ENCODE peak calls at places on chromosomes 7 and 10, in ten cellular contexts. F, U, I, Y, P, Q, L, V, X and O are unnamed samples.
A peak's percentile ranks its signal among the peaks of the same experiment; 100 is the strongest.

GRCh38 chr10:79380918-79381775 is 33.9 kb downstream of the PPIF start:
- DNase-seq in P (no peak), V (no peak), Y (peak; percentile 5), U (no peak), I (no peak), X (no peak), L (no peak), F (no peak), Q (no peak), O (no peak)

GRCh38 chr10:87957702-87958101 is 94.3 kb downstream of the PTEN start:
- DNase-seq in X (no peak), Q (no peak), Y (no peak), F (no peak), I (no peak), V (no peak), P (no peak), L (no peak), U (no peak), O (no peak)

GRCh38 chr10:547591-548081 is 141.8 kb downstream of the DIP2C start:
- DNase-seq in I (no peak), P (no peak), F (no peak), X (no peak), Y (no peak), Q (no peak), U (no peak), V (no peak), L (no peak), O (no peak)

GRCh38 chr7:70455925-70456324 is 676.0 kb upstream of the GALNT17 start:
- DNase-seq in Y (no peak), P (no peak), V (no peak), F (no peak), Q (no peak), L (no peak), X (no peak), I (no peak), U (no peak), O (no peak)

GRCh38 chr10:112491144-112491543 is 44.1 kb downstream of the VTI1A start:
- DNase-seq in L (peak; percentile 48), U (peak; percentile 1), Q (no peak), I (no peak), V (no peak), F (no peak), X (peak; percentile 1), P (no peak), Y (no peak), O (no peak)

GRCh38 chr7:101138149-101138870 is 11.4 kb downstream of the SERPINE1 start:
- DNase-seq in Q (peak; percentile 68), F (peak; percentile 69), U (peak; percentile 98), Y (peak; percentile 80), X (peak; percentile 90), P (peak; percentile 99), V (peak; percentile 73), I (peak; percentile 66), L (peak; percentile 98), O (peak; percentile 91)

GRCh38 chr7:55288070-55288824 is 76.9 kb upstream of the LANCL2 start:
- DNase-seq in Y (no peak), U (no peak), I (no peak), V (no peak), P (no peak), L (peak; percentile 19), F (no peak), Q (no peak), X (no peak), O (no peak)

GRCh38 chr7:94251-94801 is 98.0 kb upstream of the FAM20C start:
- DNase-seq in V (no peak), Y (no peak), I (no peak), F (no peak), P (no peak), X (no peak), U (no peak), Q (no peak), L (no peak), O (no peak)

GRCh38 chr10:57579926-57580325 is 687.8 kb downstream of the IPMK start:
- DNase-seq in V (peak; percentile 51), L (peak; percentile 65), I (peak; percentile 13), Y (no peak), Q (no peak), P (no peak), F (no peak), U (peak; percentile 62), X (no peak), O (peak; percentile 2)

GRCh38 chr10:25226775-25227682 is 52.2 kb downstream of the GPR158 start:
- DNase-seq in V (peak; percentile 69), U (peak; percentile 62), X (peak; percentile 29), F (peak; percentile 13), Y (peak; percentile 31), P (peak; percentile 42), L (peak; percentile 74), I (peak; percentile 52), Q (peak; percentile 26), O (peak; percentile 1)

GRCh38 chr10:45374451-45375052 is 536 bp downstream of the ALOX5 start:
- DNase-seq in X (no peak), P (no peak), F (peak; percentile 18), L (no peak), I (peak; percentile 16), Y (no peak), U (peak; percentile 44), V (no peak), Q (no peak), O (peak; percentile 25)

GRCh38 chr7:128112781-128113221 is 81.6 kb upstream of the LRRC4 start:
- DNase-seq in U (no peak), I (no peak), X (no peak), L (no peak), F (no peak), V (no peak), Q (no peak), Y (peak; percentile 16), P (no peak), O (no peak)

GRCh38 chr10:61606971-61607907 is 55.5 kb upstream of the CABCOCO1 start:
- DNase-seq in X (no peak), P (peak; percentile 19), Q (no peak), I (no peak), U (peak; percentile 38), L (peak; percentile 48), Y (no peak), V (peak; percentile 14), F (no peak), O (no peak)

GRCh38 chr10:110005716-110006115 is 2.1 kb upstream of the ADD3 start:
- DNase-seq in U (peak; percentile 33), Y (peak; percentile 46), X (peak; percentile 79), F (peak; percentile 40), I (peak; percentile 17), L (peak; percentile 89), Q (peak; percentile 20), V (peak; percentile 51), P (no peak), O (peak; percentile 47)

GRCh38 chr10:128087884-128088695 is 38.1 kb downstream of the MKI67 start:
- DNase-seq in X (no peak), Q (no peak), I (peak; percentile 28), F (no peak), Y (no peak), U (peak; percentile 27), L (no peak), V (no peak), P (no peak), O (no peak)
- TF ChIP-seq CTCF in X (no peak), Q (peak; percentile 16), I (no peak), F (no peak), Y (no peak), U (peak; percentile 31), L (peak; percentile 11), V (no peak), P (no peak), O (peak; percentile 22)

DNA sequence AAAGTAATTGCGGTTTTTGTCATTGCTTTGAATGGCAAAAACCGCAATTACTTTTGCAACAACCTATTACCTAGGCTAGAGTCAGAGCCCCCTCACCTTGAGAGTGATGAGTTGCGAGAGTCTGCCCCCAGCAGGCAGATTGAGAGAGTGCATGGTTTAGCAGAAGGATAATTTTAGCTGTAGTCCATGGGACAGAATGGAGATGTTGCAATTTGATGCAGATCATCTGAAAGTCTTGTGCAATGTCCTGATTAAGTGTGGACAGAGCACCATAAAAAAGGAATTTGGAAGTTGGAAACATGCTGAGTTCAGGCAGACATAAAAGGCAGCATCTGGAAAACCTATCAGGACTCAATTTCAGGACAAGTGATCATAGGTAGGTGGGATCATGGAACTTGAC is 48.7 kb downstream of the GPR141 start:
- DNase-seq in L (peak; percentile 1), V (peak; percentile 75), I (peak; percentile 66), Q (peak; percentile 6), F (peak; percentile 18), P (peak; percentile 25), U (peak; percentile 86), X (no peak), Y (peak; percentile 21), O (no peak)
- TF ChIP-seq CTCF in L (no peak), V (peak; percentile 36), I (peak; percentile 85), Q (peak; percentile 60), F (peak; percentile 54), P (peak; percentile 28), U (peak; percentile 88), X (no peak), Y (no peak), O (peak; percentile 40)

DNA sequence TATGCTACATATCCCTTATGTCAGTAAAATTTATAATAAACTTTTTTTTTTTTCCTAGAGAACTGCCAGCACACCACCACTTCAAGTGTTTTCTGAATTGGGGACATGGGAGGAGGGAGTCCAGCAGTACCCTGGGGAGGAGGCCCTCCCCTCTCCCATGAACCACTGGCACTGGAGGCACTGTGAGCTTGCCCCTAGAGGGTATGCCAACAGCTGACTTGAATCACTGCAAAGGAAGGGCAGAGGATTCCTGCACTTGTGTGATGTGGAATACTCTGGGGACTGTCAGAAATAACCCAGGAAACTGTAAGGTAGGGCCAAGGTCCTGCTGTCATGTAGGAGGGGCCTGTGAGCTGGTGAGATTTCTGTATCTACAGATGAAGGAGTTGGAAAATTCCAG is 8.5 kb upstream of the ARMS2 start:
- DNase-seq in P (no peak), I (no peak), U (no peak), Q (no peak), Y (no peak), X (no peak), V (no peak), F (no peak), L (no peak), O (no peak)
- TF ChIP-seq CTCF in P (no peak), I (no peak), U (no peak), Q (no peak), Y (no peak), X (no peak), V (no peak), F (no peak), L (no peak), O (no peak)

GRCh38 chr10:97537186-97537869 is 35.3 kb upstream of the ANKRD2 start:
- DNase-seq in L (no peak), F (no peak), Y (no peak), I (no peak), U (no peak), Q (no peak), V (no peak), X (no peak), P (no peak), O (no peak)

GRCh38 chr10:97538839-97539238 is 33.7 kb upstream of the ANKRD2 start:
- DNase-seq in F (no peak), Y (no peak), I (no peak), P (no peak), X (no peak), U (peak; percentile 49), L (no peak), Q (no peak), V (no peak), O (no peak)

GRCh38 chr10:97538401-97538800 is 34.2 kb upstream of the ANKRD2 start:
- DNase-seq in P (no peak), U (peak; percentile 54), I (no peak), X (no peak), L (peak; percentile 72), V (no peak), Y (no peak), F (no peak), Q (no peak), O (no peak)

GRCh38 chr10:97540669-97541500 is 31.7 kb upstream of the ANKRD2 start:
- DNase-seq in F (no peak), I (no peak), X (no peak), V (no peak), Q (no peak), P (no peak), L (no peak), U (no peak), Y (no peak), O (no peak)

GRCh38 chr10:97539523-97540200 is 32.9 kb upstream of the ANKRD2 start:
- DNase-seq in Q (no peak), L (peak; percentile 93), Y (no peak), P (no peak), X (peak; percentile 61), F (peak; percentile 34), U (peak; percentile 36), I (peak; percentile 31), V (no peak), O (no peak)
- TF ChIP-seq CTCF in Q (no peak), L (peak; percentile 60), Y (no peak), P (no peak), X (peak; percentile 42), F (peak; percentile 29), U (peak; percentile 27), I (no peak), V (peak; percentile 62), O (peak; percentile 27)